ENCODE peak calls at places on chromosomes 12 and 14, in seven cellular contexts. E is GM12891, H is HT-29, J is fibroblast of lung, M is RPMI7951, Y is ecto neural progenitor cell, B is NCI-H510A. X is an unnamed sample.

GRCh38 chr12:130559806-130560205 is 156.3 kb downstream of the RIMBP2 start:
- DNase-seq in Y (no peak), J (no peak), M (no peak), E (no peak), H (no peak), B (no peak), X (no peak)

GRCh38 chr14:73754911-73755360 is 40.8 kb upstream of the PNMA1 start:
- DNase-seq in M (peak; percentile 72), B (no peak), J (peak; percentile 64), H (peak; percentile 44), E (no peak), Y (peak; percentile 48), X (no peak)

GRCh38 chr12:110367209-110367864 is 36.2 kb downstream of the ANAPC7 start:
- DNase-seq in Y (no peak), E (no peak), B (no peak), J (peak; percentile 46), H (no peak), M (no peak), X (no peak)

GRCh38 chr14:104317975-104318557 is 179.7 kb downstream of the KIF26A start:
- DNase-seq in B (no peak), Y (no peak), M (no peak), E (peak; percentile 15), H (no peak), J (no peak), X (no peak)

GRCh38 chr14:23930742-23931141 is 22.8 kb upstream of the DHRS4 start:
- DNase-seq in J (no peak), H (no peak), B (no peak), M (peak; percentile 19), Y (no peak), E (no peak), X (no peak)

GRCh38 chr14:98198385-98198784 is 1073.6 kb downstream of the BCL11B start:
- DNase-seq in M (no peak), B (no peak), J (no peak), H (no peak), E (no peak), Y (no peak), X (no peak)

GRCh38 chr12:108234155-108234554 is 105.0 kb downstream of the CMKLR1 start:
- DNase-seq in H (no peak), Y (no peak), J (no peak), M (peak; percentile 36), B (no peak), E (no peak), X (no peak)

GRCh38 chr12:10998204-10998603 is at the start of gene TAS2R20:
- DNase-seq in H (no peak), B (no peak), Y (no peak), E (no peak), J (no peak), M (no peak), X (no peak)

GRCh38 chr12:122421815-122422737 is at the start of gene CLIP1:
- DNase-seq in Y (peak; percentile 87), J (peak; percentile 71), H (peak; percentile 76), E (peak; percentile 59), M (peak; percentile 66), B (peak; percentile 61), X (peak; percentile 12)

GRCh38 chr12:59645242-59645641 is 49.4 kb downstream of the SLC16A7 start:
- DNase-seq in M (no peak), J (no peak), Y (no peak), E (no peak), B (no peak), H (no peak), X (no peak)

GRCh38 chr12:34399631-34400422 is 377.5 kb downstream of the ALG10 start:
- DNase-seq in M (no peak), Y (peak; percentile 23), E (no peak), B (no peak), H (no peak), J (no peak), X (no peak)

GRCh38 chr12:58106185-58106584 is 164.8 kb downstream of the ATP23 start:
- DNase-seq in H (no peak), M (no peak), B (no peak), E (no peak), J (no peak), Y (no peak), X (no peak)

GRCh38 chr12:101055940-101056339 is 154.1 kb downstream of the SLC5A8 start:
- DNase-seq in E (no peak), M (no peak), Y (no peak), J (no peak), H (no peak), B (no peak), X (no peak)

GRCh38 chr12:27284751-27285150 is 40.7 kb downstream of the STK38L start:
- DNase-seq in Y (no peak), B (no peak), E (no peak), J (peak; percentile 47), M (peak; percentile 71), H (no peak), X (no peak)

GRCh38 chr12:11656550-11656949 is 7.1 kb downstream of the ETV6 start:
- DNase-seq in J (no peak), H (no peak), E (no peak), M (peak; percentile 66), B (no peak), Y (no peak), X (no peak)

GRCh38 chr12:126204326-126204725 is 1139.1 kb downstream of the AACS start:
- DNase-seq in M (no peak), J (no peak), H (no peak), E (no peak), Y (no peak), B (no peak), X (no peak)

GRCh38 chr14:69356903-69357543 is 41.1 kb downstream of the ERH start:
- DNase-seq in B (peak; percentile 25), H (no peak), M (no peak), E (no peak), Y (no peak), J (no peak), X (no peak)

GRCh38 chr12:127143020-127143419 is 1124.0 kb upstream of the TMEM132C start:
- DNase-seq in J (no peak), Y (peak; percentile 82), M (no peak), E (no peak), H (no peak), B (peak; percentile 92), X (no peak)

GRCh38 chr12:17778242-17778641 is 311.8 kb downstream of the RERGL start:
- DNase-seq in E (no peak), M (no peak), B (no peak), H (no peak), J (no peak), Y (no peak), X (no peak)

GRCh38 chr12:92860521-92860920 is 68.6 kb downstream of the EEA1 start:
- DNase-seq in Y (no peak), B (no peak), E (no peak), H (no peak), J (no peak), M (no peak), X (no peak)

GRCh38 chr12:86914716-86915115 is 658.5 kb upstream of the MGAT4C start:
- DNase-seq in J (peak; percentile 81), E (peak; percentile 1), B (no peak), H (peak; percentile 54), Y (no peak), M (peak; percentile 0), X (no peak)

GRCh38 chr14:34355584-34356266 is 106.3 kb downstream of the SPTSSA start:
- DNase-seq in M (peak; percentile 96), Y (no peak), E (no peak), B (no peak), J (peak; percentile 73), H (peak; percentile 19), X (peak; percentile 5)

GRCh38 chr14:102285106-102285505 is 19.9 kb downstream of the MOK start:
- DNase-seq in J (no peak), M (no peak), B (no peak), Y (no peak), E (no peak), H (no peak), X (no peak)

GRCh38 chr14:76993743-76994142 is 34.8 kb downstream of the IRF2BPL start:
- DNase-seq in E (no peak), B (no peak), Y (no peak), J (no peak), M (no peak), H (no peak), X (no peak)

GRCh38 chr14:30874999-30875787 is 834 bp downstream of the COCH start:
- DNase-seq in H (no peak), M (no peak), B (no peak), E (no peak), Y (peak; percentile 59), J (no peak), X (no peak)

GRCh38 chr12:92759634-92760268 is 57.0 kb downstream of the PLEKHG7 start:
- DNase-seq in Y (no peak), H (peak; percentile 40), B (no peak), E (no peak), M (peak; percentile 94), J (peak; percentile 93), X (no peak)

GRCh38 chr12:51406859-51407258 is 15.7 kb upstream of the GALNT6 start:
- DNase-seq in E (no peak), B (no peak), J (no peak), M (no peak), Y (no peak), H (no peak), X (no peak)

GRCh38 chr12:74365178-74365964 is 172.3 kb upstream of the ATXN7L3B start:
- DNase-seq in J (peak; percentile 51), M (peak; percentile 4), Y (no peak), B (no peak), H (no peak), E (no peak), X (no peak)

GRCh38 chr12:30905483-30906009 is 21.0 kb upstream of the TSPAN11 start:
- DNase-seq in B (no peak), Y (no peak), E (no peak), J (no peak), H (no peak), M (no peak), X (no peak)

GRCh38 chr12:125186471-125187147 is 121.4 kb downstream of the AACS start:
- DNase-seq in Y (no peak), J (peak; percentile 5), H (no peak), E (no peak), M (no peak), B (peak; percentile 48), X (no peak)

GRCh38 chr14:104687601-104688504 is 1.6 kb upstream of the INF2 start:
- DNase-seq in E (no peak), B (peak; percentile 76), M (peak; percentile 78), Y (peak; percentile 76), J (peak; percentile 55), H (peak; percentile 86), X (no peak)

GRCh38 chr12:120366884-120367251 is 2.1 kb downstream of the MSI1 start:
- DNase-seq in E (no peak), Y (no peak), B (no peak), H (no peak), J (no peak), M (no peak), X (no peak)

GRCh38 chr12:10341892-10342509 is 34.3 kb downstream of the KLRD1 start:
- DNase-seq in M (peak; percentile 28), Y (no peak), B (no peak), H (no peak), E (no peak), J (peak; percentile 21), X (no peak)

GRCh38 chr14:61285364-61285763 is 4.2 kb upstream of the TMEM30B start:
- DNase-seq in B (no peak), M (no peak), J (no peak), E (no peak), Y (no peak), H (peak; percentile 7), X (no peak)

GRCh38 chr14:68939893-68940613 is 39.0 kb downstream of the ACTN1 start:
- DNase-seq in H (peak; percentile 15), E (no peak), B (peak; percentile 55), J (peak; percentile 98), Y (peak; percentile 79), M (peak; percentile 98), X (no peak)

GRCh38 chr12:79058342-79058741 is 193.8 kb downstream of the SYT1 start:
- DNase-seq in H (peak; percentile 68), M (peak; percentile 80), J (peak; percentile 56), E (no peak), B (no peak), Y (no peak), X (no peak)

GRCh38 chr12:51752490-51752889 is 96.0 kb downstream of the FIGNL2 start:
- DNase-seq in H (no peak), M (peak; percentile 73), Y (no peak), J (peak; percentile 76), B (no peak), E (no peak), X (no peak)

X was measured in DMS153.